ENCODE peak calls at places on chromosomes 2 and 18, in seven cellular contexts. One of them, this sample, is unnamed.

GRCh38 chr18:27214831-27215230 is 29.7 kb upstream of the CHST9 start:
- DNase-seq in stimulated activated CD4-positive, alpha-beta T cell treated with anti-CD3 and anti-CD28 coated beads, Interleukin-4, amount 100 ng/mL, for 48 hours: no peak
- DNase-seq in kidney: no peak
- DNase-seq in NCI-H2081: no peak
- DNase-seq in GDM1: no peak
- DNase-seq in ELF-1: no peak
- DNase-seq in tibial nerve: no peak
- DNase-seq in this sample: no peak

GRCh38 chr2:110126926-110127325 is 11.3 kb upstream of the MALL start:
- DNase-seq in stimulated activated CD4-positive, alpha-beta T cell treated with anti-CD3 and anti-CD28 coated beads, Interleukin-4, amount 100 ng/mL, for 48 hours: no peak
- DNase-seq in kidney: no peak
- DNase-seq in NCI-H2081: no peak
- DNase-seq in GDM1: no peak
- DNase-seq in ELF-1: no peak
- DNase-seq in tibial nerve: no peak
- DNase-seq in this sample: no peak

GRCh38 chr2:186379052-186379451 is 107.0 kb upstream of the ZC3H15 start:
- DNase-seq in stimulated activated CD4-positive, alpha-beta T cell treated with anti-CD3 and anti-CD28 coated beads, Interleukin-4, amount 100 ng/mL, for 48 hours: no peak
- DNase-seq in kidney: no peak
- DNase-seq in NCI-H2081: no peak
- DNase-seq in GDM1: no peak
- DNase-seq in ELF-1: no peak
- DNase-seq in tibial nerve: no peak
- DNase-seq in this sample: no peak

GRCh38 chr2:64881037-64881492 is 108.1 kb upstream of the SLC1A4 start:
- DNase-seq in stimulated activated CD4-positive, alpha-beta T cell treated with anti-CD3 and anti-CD28 coated beads, Interleukin-4, amount 100 ng/mL, for 48 hours: no peak
- DNase-seq in kidney: no peak
- DNase-seq in NCI-H2081: no peak
- DNase-seq in GDM1: no peak
- DNase-seq in ELF-1: no peak
- DNase-seq in tibial nerve: no peak
- DNase-seq in this sample: no peak

GRCh38 chr2:20624156-20624883 is 26.6 kb downstream of the HS1BP3 start:
- DNase-seq in stimulated activated CD4-positive, alpha-beta T cell treated with anti-CD3 and anti-CD28 coated beads, Interleukin-4, amount 100 ng/mL, for 48 hours: no peak
- DNase-seq in kidney: peak; percentile 61
- DNase-seq in NCI-H2081: no peak
- DNase-seq in GDM1: no peak
- DNase-seq in ELF-1: no peak
- DNase-seq in tibial nerve: no peak
- DNase-seq in this sample: no peak

GRCh38 chr2:201980946-201981345 is 52.7 kb upstream of the FZD7 start:
- DNase-seq in stimulated activated CD4-positive, alpha-beta T cell treated with anti-CD3 and anti-CD28 coated beads, Interleukin-4, amount 100 ng/mL, for 48 hours: no peak
- DNase-seq in kidney: no peak
- DNase-seq in NCI-H2081: no peak
- DNase-seq in GDM1: no peak
- DNase-seq in ELF-1: no peak
- DNase-seq in tibial nerve: no peak
- DNase-seq in this sample: no peak

GRCh38 chr2:172009823-172010222 is 10.1 kb downstream of the METAP1D start:
- DNase-seq in stimulated activated CD4-positive, alpha-beta T cell treated with anti-CD3 and anti-CD28 coated beads, Interleukin-4, amount 100 ng/mL, for 48 hours: no peak
- DNase-seq in kidney: no peak
- DNase-seq in NCI-H2081: no peak
- DNase-seq in GDM1: no peak
- DNase-seq in ELF-1: no peak
- DNase-seq in tibial nerve: no peak
- DNase-seq in this sample: no peak

GRCh38 chr2:236180831-236181453 is 12.8 kb upstream of the GBX2 start:
- DNase-seq in stimulated activated CD4-positive, alpha-beta T cell treated with anti-CD3 and anti-CD28 coated beads, Interleukin-4, amount 100 ng/mL, for 48 hours: no peak
- DNase-seq in kidney: peak; percentile 26
- DNase-seq in NCI-H2081: peak; percentile 64
- DNase-seq in GDM1: no peak
- DNase-seq in ELF-1: peak; percentile 83
- DNase-seq in tibial nerve: peak; percentile 55
- DNase-seq in this sample: no peak

GRCh38 chr2:173101687-173102086 is 26.0 kb downstream of the MAP3K20 start:
- DNase-seq in stimulated activated CD4-positive, alpha-beta T cell treated with anti-CD3 and anti-CD28 coated beads, Interleukin-4, amount 100 ng/mL, for 48 hours: no peak
- DNase-seq in kidney: no peak
- DNase-seq in NCI-H2081: no peak
- DNase-seq in GDM1: no peak
- DNase-seq in ELF-1: no peak
- DNase-seq in tibial nerve: no peak
- DNase-seq in this sample: no peak

GRCh38 chr18:22517356-22517755 is 99.6 kb upstream of the CTAGE1 start:
- DNase-seq in stimulated activated CD4-positive, alpha-beta T cell treated with anti-CD3 and anti-CD28 coated beads, Interleukin-4, amount 100 ng/mL, for 48 hours: no peak
- DNase-seq in kidney: no peak
- DNase-seq in NCI-H2081: no peak
- DNase-seq in GDM1: no peak
- DNase-seq in ELF-1: no peak
- DNase-seq in tibial nerve: no peak
- DNase-seq in this sample: no peak

GRCh38 chr18:25103468-25104155 is 248.4 kb downstream of the ZNF521 start:
- DNase-seq in stimulated activated CD4-positive, alpha-beta T cell treated with anti-CD3 and anti-CD28 coated beads, Interleukin-4, amount 100 ng/mL, for 48 hours: no peak
- DNase-seq in kidney: no peak
- DNase-seq in NCI-H2081: no peak
- DNase-seq in GDM1: no peak
- DNase-seq in ELF-1: no peak
- DNase-seq in tibial nerve: no peak
- DNase-seq in this sample: no peak

GRCh38 chr2:134035605-134036370 is 218.1 kb upstream of the MGAT5 start:
- DNase-seq in stimulated activated CD4-positive, alpha-beta T cell treated with anti-CD3 and anti-CD28 coated beads, Interleukin-4, amount 100 ng/mL, for 48 hours: no peak
- DNase-seq in kidney: no peak
- DNase-seq in NCI-H2081: no peak
- DNase-seq in GDM1: no peak
- DNase-seq in ELF-1: no peak
- DNase-seq in tibial nerve: no peak
- DNase-seq in this sample: no peak

GRCh38 chr18:49241852-49242251 is 218.6 kb downstream of the DYM start:
- DNase-seq in stimulated activated CD4-positive, alpha-beta T cell treated with anti-CD3 and anti-CD28 coated beads, Interleukin-4, amount 100 ng/mL, for 48 hours: no peak
- DNase-seq in kidney: no peak
- DNase-seq in NCI-H2081: no peak
- DNase-seq in GDM1: no peak
- DNase-seq in ELF-1: no peak
- DNase-seq in tibial nerve: no peak
- DNase-seq in this sample: no peak